ENCODE peak calls at places on chromosomes 4 and X, in seven cellular contexts. I, B, P, A, K, T and G are unnamed samples.
A peak's percentile ranks its signal among the peaks of the same experiment; 100 is the strongest.

GRCh38 chr4:44927361-44928061 is 201.2 kb upstream of the GNPDA2 start:
- DNase-seq in I (peak; percentile 14), B (no peak), P (peak; percentile 54), A (peak; percentile 39), K (no peak), T (peak; percentile 47), G (peak; percentile 57)

GRCh38 chrX:121283921-121284320 is 236.5 kb downstream of the GLUD2 start:
- DNase-seq in I (no peak), B (no peak), P (no peak), A (no peak), K (no peak), T (no peak), G (no peak)

GRCh38 chr4:99857302-99857701 is 36.9 kb downstream of the LAMTOR3 start:
- DNase-seq in I (no peak), B (no peak), P (no peak), A (no peak), K (no peak), T (no peak), G (no peak)

GRCh38 chr4:136796953-136797352 is 735.3 kb downstream of the PCDH18 start:
- DNase-seq in I (no peak), B (no peak), P (no peak), A (no peak), K (no peak), T (no peak), G (no peak)

GRCh38 chr4:14856076-14856926 is 146.0 kb upstream of the CPEB2 start:
- DNase-seq in I (peak; percentile 100), B (no peak), P (peak; percentile 80), A (no peak), K (peak; percentile 27), T (peak; percentile 69), G (peak; percentile 100)

GRCh38 chr4:76737180-76737579 is 160.8 kb downstream of the SOWAHB start:
- DNase-seq in I (peak; percentile 70), B (no peak), P (no peak), A (no peak), K (no peak), T (no peak), G (no peak)

GRCh38 chr4:31078661-31079060 is 358.5 kb downstream of the PCDH7 start:
- DNase-seq in I (no peak), B (no peak), P (no peak), A (no peak), K (no peak), T (no peak), G (no peak)

GRCh38 chr4:102640669-102641068 is 120.1 kb downstream of the MANBA start:
- DNase-seq in I (peak; percentile 72), B (no peak), P (no peak), A (no peak), K (no peak), T (no peak), G (peak; percentile 30)

GRCh38 chr4:184848510-184848909 is 22.7 kb upstream of the ACSL1 start:
- DNase-seq in I (no peak), B (no peak), P (no peak), A (no peak), K (no peak), T (peak; percentile 39), G (no peak)

GRCh38 chrX:119541188-119541587 is 24.0 kb downstream of the STEEP1 start:
- DNase-seq in I (peak; percentile 86), B (peak; percentile 54), P (peak; percentile 73), A (no peak), K (no peak), T (peak; percentile 72), G (peak; percentile 81)

GRCh38 chr4:120286813-120287212 is 220.2 kb upstream of the MAD2L1 start:
- DNase-seq in I (no peak), B (peak; percentile 27), P (peak; percentile 16), A (no peak), K (no peak), T (no peak), G (peak; percentile 0)

GRCh38 chr4:105147226-105148151 is 813 bp downstream of the TET2 start:
- DNase-seq in I (peak; percentile 44), B (peak; percentile 69), P (peak; percentile 64), A (peak; percentile 42), K (no peak), T (peak; percentile 40), G (peak; percentile 67)

GRCh38 chr4:105605493-105605892 is 53.1 kb downstream of the ARHGEF38 start:
- DNase-seq in I (peak; percentile 17), B (no peak), P (peak; percentile 96), A (no peak), K (no peak), T (peak; percentile 41), G (peak; percentile 39)

GRCh38 chrX:9089652-9090051 is 55.7 kb upstream of the FAM9B start:
- DNase-seq in I (no peak), B (no peak), P (no peak), A (no peak), K (no peak), T (no peak), G (peak; percentile 55)

GRCh38 chrX:123475068-123475724 is 257.7 kb downstream of the THOC2 start:
- DNase-seq in I (no peak), B (no peak), P (peak; percentile 11), A (no peak), K (no peak), T (no peak), G (no peak)

GRCh38 chr4:114334808-114335739 is 263.5 kb upstream of the UGT8 start:
- DNase-seq in I (no peak), B (no peak), P (no peak), A (no peak), K (no peak), T (no peak), G (peak; percentile 8)

GRCh38 chrX:24870143-24870542 is 145.6 kb downstream of the ARX start:
- DNase-seq in I (peak; percentile 67), B (no peak), P (no peak), A (no peak), K (no peak), T (peak; percentile 86), G (peak; percentile 38)

GRCh38 chr4:172962564-172963353 is 205.9 kb upstream of the GALNT7 start:
- DNase-seq in I (peak; percentile 96), B (no peak), P (no peak), A (no peak), K (no peak), T (no peak), G (peak; percentile 70)

GRCh38 chr4:4651811-4652609 is 110.2 kb upstream of the STX18 start:
- DNase-seq in I (no peak), B (peak; percentile 47), P (peak; percentile 76), A (no peak), K (no peak), T (no peak), G (no peak)

GRCh38 chr4:153089781-153090180 is 114.5 kb upstream of the TRIM2 start:
- DNase-seq in I (no peak), B (no peak), P (no peak), A (no peak), K (no peak), T (no peak), G (no peak)

GRCh38 chrX:111151764-111152163 is 55.8 kb downstream of the PAK3 start:
- DNase-seq in I (no peak), B (no peak), P (no peak), A (no peak), K (no peak), T (peak; percentile 75), G (no peak)

GRCh38 chr4:54232151-54232688 is 3.1 kb downstream of the PDGFRA start:
- DNase-seq in I (no peak), B (no peak), P (peak; percentile 24), A (peak; percentile 24), K (no peak), T (no peak), G (peak; percentile 37)

GRCh38 chrX:45801554-45801953 is 600.9 kb upstream of the DIPK2B start:
- DNase-seq in I (peak; percentile 34), B (no peak), P (no peak), A (no peak), K (no peak), T (peak; percentile 67), G (peak; percentile 46)

DNA sequence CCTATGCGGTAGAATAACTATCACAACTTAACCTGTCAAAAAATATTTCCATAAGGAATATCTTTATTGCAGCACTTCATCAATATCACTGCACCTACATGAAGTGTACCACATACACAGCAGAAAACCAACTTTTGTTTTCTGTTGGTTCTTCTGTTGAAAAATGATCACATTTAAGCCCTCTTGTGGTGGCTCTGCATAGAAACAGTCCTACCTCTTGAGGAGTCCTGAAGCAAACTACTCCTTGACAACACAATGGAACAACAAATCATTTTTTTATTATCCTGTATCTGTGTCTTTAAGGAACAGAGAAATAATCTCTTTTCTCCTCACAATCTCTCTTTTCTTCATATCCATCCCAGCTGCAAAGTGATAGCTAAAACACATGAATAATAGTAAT is 39.8 kb upstream of the ATOH1 start:
- DNase-seq in I (peak; percentile 10), B (no peak), P (peak; percentile 46), A (no peak), K (no peak), T (peak; percentile 36), G (peak; percentile 6)
- H3K23ac ChIP-seq in I (no peak overlapping the region), B (no peak overlapping the region), P (no peak overlapping the region), A (no peak overlapping the region), K (no peak overlapping the region), T (no peak overlapping the region), G (no peak overlapping the region)

DNA sequence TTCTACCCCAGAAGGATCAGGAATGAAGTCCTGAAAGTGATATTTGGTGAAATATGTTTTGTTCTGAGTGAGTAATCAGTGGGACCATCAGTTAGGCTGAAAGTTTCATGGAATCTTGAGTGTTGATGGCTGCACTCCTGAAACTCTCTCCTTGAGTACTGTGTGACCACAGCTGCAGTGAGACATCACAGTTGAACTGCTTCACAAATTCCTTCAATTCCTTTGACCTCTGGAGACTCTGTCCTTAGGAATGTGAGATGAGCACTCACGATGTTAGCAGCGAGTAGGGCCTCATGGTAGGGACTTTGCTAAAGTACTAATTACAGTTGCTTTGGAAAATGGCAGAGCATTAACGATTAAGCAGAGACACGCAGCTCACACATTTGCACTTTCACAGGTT is 142.9 kb upstream of the SLC4A4 start:
- DNase-seq in I (peak; percentile 87), B (peak; percentile 34), P (peak; percentile 94), A (peak; percentile 4), K (no peak), T (peak; percentile 82), G (peak; percentile 80)
- H4K8ac ChIP-seq in I (no peak overlapping the region), B (no peak overlapping the region), P (no peak overlapping the region), A (no peak overlapping the region), K (no peak overlapping the region), T (no peak overlapping the region), G (no peak overlapping the region)

DNA sequence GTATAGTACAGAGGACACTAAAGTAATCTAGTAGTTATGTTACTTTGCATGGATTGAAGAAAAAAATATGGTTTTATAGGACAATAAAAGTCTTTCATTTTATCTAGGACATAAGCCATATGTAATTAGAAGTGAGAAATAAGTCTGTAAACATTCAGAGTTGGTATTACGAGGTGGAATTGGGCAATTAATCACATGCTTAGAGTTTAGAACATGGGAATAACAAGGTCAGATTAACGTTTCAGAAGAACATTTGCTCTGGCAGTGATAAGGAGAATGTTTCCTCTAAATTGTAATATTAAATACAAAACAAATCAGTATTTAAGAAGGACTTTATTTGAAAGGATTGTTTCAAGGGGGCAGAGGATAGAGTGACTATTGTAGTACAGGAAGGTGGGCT is 15.6 kb upstream of the SULT1E1 start:
- DNase-seq in I (no peak), B (no peak), P (no peak), A (no peak), K (no peak), T (no peak), G (no peak)
- H3K23ac ChIP-seq in I (no peak overlapping the region), B (no peak overlapping the region), P (no peak overlapping the region), A (no peak overlapping the region), K (no peak overlapping the region), T (no peak overlapping the region), G (no peak overlapping the region)

DNA sequence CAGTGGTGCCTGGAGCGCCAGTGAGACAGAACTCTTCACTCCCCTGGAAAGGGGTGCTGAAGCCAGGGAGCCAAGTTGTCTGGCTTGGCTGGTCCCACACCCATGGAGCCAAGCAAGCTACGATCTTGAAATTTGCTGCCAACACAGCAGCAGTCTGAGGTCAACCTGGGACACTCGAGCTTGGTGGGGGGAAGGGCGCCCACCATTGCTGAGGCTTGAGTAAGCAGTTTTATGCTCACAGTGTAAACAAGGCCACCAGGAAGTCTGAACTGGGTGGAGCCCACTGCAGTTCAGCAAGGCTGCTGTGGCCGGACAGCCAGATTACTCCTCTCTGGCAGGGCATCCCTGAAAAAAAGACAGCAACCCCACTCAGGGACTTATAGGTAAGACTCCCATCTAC is 149.5 kb downstream of the EDA2R start:
- DNase-seq in I (no peak), B (no peak), P (no peak), A (no peak), K (no peak), T (no peak), G (no peak)
- H4K8ac ChIP-seq in I (no peak overlapping the region), B (no peak overlapping the region), P (no peak overlapping the region), A (no peak overlapping the region), K (no peak overlapping the region), T (no peak overlapping the region), G (no peak overlapping the region)